ENCODE peak calls at places on chromosomes 4 and X, in four cellular contexts. One of them, this sample, is unnamed.
A peak's percentile ranks its signal among the peaks of the same experiment; 100 is the strongest.

GRCh38 chrX:148192547-148192946 is 211.4 kb downstream of the FMR1NB start:
- DNase-seq in prostate gland: no peak
- DNase-seq in GM12878: no peak
- DNase-seq in breast epithelium: no peak
- DNase-seq in this sample: no peak

GRCh38 chr4:27100713-27101112 is 240.1 kb downstream of the STIM2 start:
- DNase-seq in prostate gland: no peak
- DNase-seq in breast epithelium: no peak
- DNase-seq in GM12878: no peak
- DNase-seq in this sample: no peak

GRCh38 chr4:159447296-159447695 is 344.4 kb downstream of the RAPGEF2 start:
- DNase-seq in prostate gland: no peak
- DNase-seq in breast epithelium: no peak
- DNase-seq in GM12878: no peak
- DNase-seq in this sample: no peak

GRCh38 chr4:86857341-86858052 is 8.3 kb upstream of the SLC10A6 start:
- DNase-seq in GM12878: no peak
- DNase-seq in breast epithelium: no peak
- DNase-seq in prostate gland: no peak
- DNase-seq in this sample: no peak

GRCh38 chrX:44105228-44105913 is 132.2 kb upstream of the NDP start:
- DNase-seq in breast epithelium: no peak
- DNase-seq in GM12878: no peak
- DNase-seq in prostate gland: no peak
- DNase-seq in this sample: no peak

GRCh38 chrX:15619053-15619772 is 18.5 kb upstream of the ACE2 start:
- DNase-seq in prostate gland: peak; percentile 40
- DNase-seq in breast epithelium: no peak
- DNase-seq in GM12878: no peak
- DNase-seq in this sample: no peak

GRCh38 chr4:124265701-124266100 is 446.8 kb downstream of the ANKRD50 start:
- DNase-seq in GM12878: no peak
- DNase-seq in prostate gland: no peak
- DNase-seq in breast epithelium: no peak
- DNase-seq in this sample: no peak

GRCh38 chr4:26748805-26749204 is 111.8 kb upstream of the STIM2 start:
- DNase-seq in breast epithelium: no peak
- DNase-seq in GM12878: no peak
- DNase-seq in prostate gland: no peak
- DNase-seq in this sample: no peak

GRCh38 chr4:25172964-25173917 is 13.0 kb upstream of the SEPSECS start:
- DNase-seq in GM12878: no peak
- DNase-seq in breast epithelium: no peak
- DNase-seq in prostate gland: no peak
- DNase-seq in this sample: no peak

GRCh38 chr4:140174535-140174934 is 20.6 kb upstream of the MAML3 start:
- DNase-seq in GM12878: no peak
- DNase-seq in prostate gland: no peak
- DNase-seq in breast epithelium: no peak
- DNase-seq in this sample: no peak

GRCh38 chr4:113394730-113395530 is 345.5 kb downstream of the ANK2 start:
- DNase-seq in GM12878: peak; percentile 66
- DNase-seq in prostate gland: peak; percentile 85
- DNase-seq in breast epithelium: no peak
- DNase-seq in this sample: peak; percentile 32

GRCh38 chrX:121260568-121261240 is 213.3 kb downstream of the GLUD2 start:
- DNase-seq in prostate gland: no peak
- DNase-seq in breast epithelium: no peak
- DNase-seq in GM12878: no peak
- DNase-seq in this sample: no peak

GRCh38 chr4:170007113-170007512 is 19.1 kb downstream of the MFAP3L start:
- DNase-seq in prostate gland: no peak
- DNase-seq in GM12878: no peak
- DNase-seq in breast epithelium: no peak
- DNase-seq in this sample: no peak

GRCh38 chrX:107840971-107841370 is 15.3 kb downstream of the MID2 start:
- DNase-seq in breast epithelium: no peak
- DNase-seq in prostate gland: no peak
- DNase-seq in GM12878: no peak
- DNase-seq in this sample: no peak

GRCh38 chr4:5478116-5478515 is 230.2 kb downstream of the EVC2 start:
- DNase-seq in prostate gland: no peak
- DNase-seq in breast epithelium: no peak
- DNase-seq in GM12878: no peak
- DNase-seq in this sample: no peak

GRCh38 chr4:56505269-56506109 is at the start of gene ARL9:
- DNase-seq in breast epithelium: no peak
- DNase-seq in prostate gland: peak; percentile 27
- DNase-seq in GM12878: no peak
- DNase-seq in this sample: peak; percentile 70
- H3K27ac ChIP-seq in breast epithelium: peak within 1 kb of the TSS; percentile 68
- H3K27ac ChIP-seq in prostate gland: peak within 1 kb of the TSS; percentile 65
- H3K27ac ChIP-seq in GM12878: no peak within 1 kb of the TSS
- H3K27ac ChIP-seq in this sample: no peak within 1 kb of the TSS

DNA sequence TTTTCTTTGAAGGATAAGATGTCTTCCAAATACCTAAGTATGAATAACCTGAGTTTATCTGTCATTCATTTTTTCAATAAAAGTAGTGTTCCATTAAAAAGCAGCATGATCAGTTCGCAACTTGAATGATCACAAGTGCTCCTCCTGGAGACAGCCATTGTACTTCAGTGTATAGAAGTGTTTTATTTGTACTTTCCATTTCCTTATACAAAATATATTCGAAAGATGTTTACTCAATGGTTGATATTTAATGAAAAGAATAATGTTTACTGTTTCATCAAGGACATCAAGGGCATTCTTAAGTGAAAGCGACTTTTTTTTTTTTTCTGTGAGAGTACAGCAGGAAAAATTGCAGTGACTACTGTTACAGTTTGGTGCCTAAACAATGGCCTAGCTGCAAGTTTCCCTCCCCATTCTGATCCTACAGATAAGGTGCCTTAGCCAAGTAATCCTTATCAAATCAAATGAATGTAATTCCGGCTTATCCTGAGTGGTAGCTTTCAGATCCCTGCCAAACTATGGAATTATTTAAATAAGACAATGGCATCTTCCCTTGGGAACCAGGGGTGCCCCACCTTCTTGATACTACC is 69.0 kb upstream of the IL15 start:
- DNase-seq in prostate gland: no peak
- DNase-seq in GM12878: no peak
- DNase-seq in breast epithelium: no peak
- DNase-seq in this sample: no peak
- H3K4me1 ChIP-seq in prostate gland: no peaks in the 10 kb centered on the region
- H3K4me1 ChIP-seq in GM12878: no peaks in the 10 kb centered on the region
- H3K4me1 ChIP-seq in breast epithelium: no peaks in the 10 kb centered on the region
- H3K4me1 ChIP-seq in this sample: no peaks in the 10 kb centered on the region

DNA sequence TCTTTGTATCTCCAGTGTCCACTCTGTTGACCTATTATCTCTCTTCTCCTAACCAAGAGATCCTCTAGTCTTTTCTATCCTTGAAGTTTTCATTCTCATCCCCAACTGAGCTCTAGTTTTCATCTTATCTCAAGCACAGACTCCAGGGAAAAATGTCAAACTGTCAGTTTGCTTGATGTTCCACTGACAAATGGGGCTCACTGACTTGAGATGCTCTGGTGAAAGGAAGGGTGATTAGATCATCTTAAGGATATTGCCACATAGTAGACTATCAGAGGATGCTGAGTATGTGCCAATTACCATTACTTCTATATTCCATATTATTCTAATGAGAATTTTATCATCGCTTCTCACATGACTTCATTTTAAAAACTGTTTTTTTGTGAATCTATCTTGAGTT is 2008.2 kb downstream of the ARAP2 start:
- DNase-seq in GM12878: no peak
- DNase-seq in prostate gland: no peak
- DNase-seq in breast epithelium: no peak
- DNase-seq in this sample: no peak
- H3K9me3 ChIP-seq in GM12878: no peaks in the 10 kb centered on the region
- H3K9me3 ChIP-seq in prostate gland: no peaks in the 10 kb centered on the region
- H3K9me3 ChIP-seq in breast epithelium: no peaks in the 10 kb centered on the region
- H3K9me3 ChIP-seq in this sample: peaks cover 1% of the 10 kb centered on the region

GRCh38 chrX:71638409-71638808 is 20.1 kb upstream of the CXCR3 start:
- DNase-seq in prostate gland: no peak
- DNase-seq in breast epithelium: no peak
- DNase-seq in GM12878: no peak
- DNase-seq in this sample: no peak

GRCh38 chrX:71640002-71640401 is 21.7 kb upstream of the CXCR3 start:
- DNase-seq in breast epithelium: no peak
- DNase-seq in GM12878: no peak
- DNase-seq in prostate gland: no peak
- DNase-seq in this sample: no peak

GRCh38 chrX:71637253-71637618 is 18.9 kb upstream of the CXCR3 start:
- DNase-seq in breast epithelium: no peak
- DNase-seq in prostate gland: no peak
- DNase-seq in GM12878: no peak
- DNase-seq in this sample: no peak

GRCh38 chrX:71636438-71637252 is 18.3 kb upstream of the CXCR3 start:
- DNase-seq in GM12878: no peak
- DNase-seq in breast epithelium: no peak
- DNase-seq in prostate gland: no peak
- DNase-seq in this sample: no peak

GRCh38 chrX:71637848-71638247 is 19.5 kb upstream of the CXCR3 start:
- DNase-seq in prostate gland: no peak
- DNase-seq in GM12878: no peak
- DNase-seq in breast epithelium: no peak
- DNase-seq in this sample: no peak
- H3K27ac ChIP-seq in prostate gland: no peak overlapping the region
- H3K27ac ChIP-seq in GM12878: peak overlapping the region; percentile 83
- H3K27ac ChIP-seq in breast epithelium: no peak overlapping the region
- H3K27ac ChIP-seq in this sample: no peak overlapping the region

GRCh38 chrX:31524182-31524581 is 452.3 kb upstream of the FTHL17 start:
- DNase-seq in breast epithelium: no peak
- DNase-seq in GM12878: no peak
- DNase-seq in prostate gland: no peak
- DNase-seq in this sample: no peak

GRCh38 chrX:31527455-31528126 is 455.8 kb upstream of the FTHL17 start:
- DNase-seq in prostate gland: no peak
- DNase-seq in breast epithelium: no peak
- DNase-seq in GM12878: no peak
- DNase-seq in this sample: no peak

DNA sequence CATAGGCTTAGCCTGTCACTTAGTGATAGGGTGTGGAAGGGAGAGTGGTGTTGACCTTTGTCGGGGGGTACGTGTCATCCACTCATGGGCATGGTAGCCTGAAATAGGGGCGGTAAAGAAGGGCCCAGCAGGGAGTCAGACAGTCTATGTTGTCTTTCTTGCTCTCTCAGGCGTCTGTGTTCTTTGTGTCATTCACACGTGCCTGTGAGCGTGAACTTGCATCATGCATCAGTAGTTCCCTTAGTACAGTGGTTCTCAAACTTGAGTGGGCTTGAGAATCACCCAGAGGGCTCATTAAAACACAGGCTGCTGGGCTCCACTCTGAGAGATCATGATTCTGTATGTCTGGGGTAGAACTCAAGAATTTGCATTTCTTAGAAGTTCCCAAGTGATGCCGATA is 450.9 kb upstream of the FTHL17 start:
- DNase-seq in breast epithelium: no peak
- DNase-seq in prostate gland: no peak
- DNase-seq in GM12878: no peak
- DNase-seq in this sample: no peak
- H3K4me1 ChIP-seq in breast epithelium: no peaks in the 10 kb centered on the region
- H3K4me1 ChIP-seq in prostate gland: no peaks in the 10 kb centered on the region
- H3K4me1 ChIP-seq in GM12878: no peaks in the 10 kb centered on the region
- H3K4me1 ChIP-seq in this sample: no peaks in the 10 kb centered on the region

GRCh38 chrX:42975906-42976305 is 197.9 kb upstream of the PPP1R2C start:
- DNase-seq in breast epithelium: no peak
- DNase-seq in prostate gland: no peak
- DNase-seq in GM12878: no peak
- DNase-seq in this sample: no peak
- H3K9me3 ChIP-seq in breast epithelium: no peaks in the 10 kb centered on the region
- H3K9me3 ChIP-seq in prostate gland: no peaks in the 10 kb centered on the region
- H3K9me3 ChIP-seq in GM12878: no peaks in the 10 kb centered on the region
- H3K9me3 ChIP-seq in this sample: no peaks in the 10 kb centered on the region

GRCh38 chr4:75038376-75038775 is 105.5 kb downstream of the PARM1 start:
- DNase-seq in prostate gland: no peak
- DNase-seq in breast epithelium: no peak
- DNase-seq in GM12878: no peak
- DNase-seq in this sample: no peak

GRCh38 chr4:75042601-75043208 is 109.8 kb downstream of the PARM1 start:
- DNase-seq in GM12878: no peak
- DNase-seq in breast epithelium: no peak
- DNase-seq in prostate gland: no peak
- DNase-seq in this sample: no peak

GRCh38 chr4:75036046-75036445 is 103.1 kb downstream of the PARM1 start:
- DNase-seq in breast epithelium: no peak
- DNase-seq in GM12878: peak; percentile 23
- DNase-seq in prostate gland: no peak
- DNase-seq in this sample: no peak

GRCh38 chr4:75031746-75032145 is 98.8 kb downstream of the PARM1 start:
- DNase-seq in prostate gland: no peak
- DNase-seq in breast epithelium: no peak
- DNase-seq in GM12878: no peak
- DNase-seq in this sample: no peak

GRCh38 chr4:75037253-75037652 is 104.3 kb downstream of the PARM1 start:
- DNase-seq in breast epithelium: no peak
- DNase-seq in prostate gland: no peak
- DNase-seq in GM12878: peak; percentile 23
- DNase-seq in this sample: no peak
- H3K27ac ChIP-seq in breast epithelium: no peak overlapping the region
- H3K27ac ChIP-seq in prostate gland: no peak overlapping the region
- H3K27ac ChIP-seq in GM12878: no peak overlapping the region
- H3K27ac ChIP-seq in this sample: no peak overlapping the region

GRCh38 chr4:3283916-3284315 is 8.9 kb upstream of the RGS12 start:
- DNase-seq in GM12878: no peak
- DNase-seq in prostate gland: no peak
- DNase-seq in breast epithelium: peak; percentile 49
- DNase-seq in this sample: no peak

GRCh38 chr4:3285558-3286334 is 7.1 kb upstream of the RGS12 start:
- DNase-seq in GM12878: no peak
- DNase-seq in breast epithelium: peak; percentile 62
- DNase-seq in prostate gland: no peak
- DNase-seq in this sample: peak; percentile 81

GRCh38 chr4:3286335-3287175 is 6.3 kb upstream of the RGS12 start:
- DNase-seq in GM12878: peak; percentile 70
- DNase-seq in breast epithelium: peak; percentile 35
- DNase-seq in prostate gland: no peak
- DNase-seq in this sample: no peak

GRCh38 chr4:3283483-3283882 is 9.3 kb upstream of the RGS12 start:
- DNase-seq in prostate gland: no peak
- DNase-seq in breast epithelium: peak; percentile 31
- DNase-seq in GM12878: no peak
- DNase-seq in this sample: no peak

GRCh38 chr4:3284734-3285557 is 7.9 kb upstream of the RGS12 start:
- DNase-seq in GM12878: no peak
- DNase-seq in prostate gland: no peak
- DNase-seq in breast epithelium: peak; percentile 48
- DNase-seq in this sample: no peak
- H3K4me1 ChIP-seq in GM12878: peaks cover 14% of the 10 kb centered on the region
- H3K4me1 ChIP-seq in prostate gland: no peaks in the 10 kb centered on the region
- H3K4me1 ChIP-seq in breast epithelium: peaks cover 14% of the 10 kb centered on the region
- H3K4me1 ChIP-seq in this sample: no peaks in the 10 kb centered on the region

GRCh38 chr4:13452927-13453579 is 31.1 kb downstream of the RAB28 start:
- DNase-seq in breast epithelium: no peak
- DNase-seq in prostate gland: no peak
- DNase-seq in GM12878: no peak
- DNase-seq in this sample: no peak
- H3K9me3 ChIP-seq in breast epithelium: no peaks in the 10 kb centered on the region
- H3K9me3 ChIP-seq in prostate gland: no peaks in the 10 kb centered on the region
- H3K9me3 ChIP-seq in GM12878: no peaks in the 10 kb centered on the region
- H3K9me3 ChIP-seq in this sample: no peaks in the 10 kb centered on the region